ENCODE peak calls at places on chromosomes 12 and 14, in six cellular contexts. P is right cardiac atrium; W is foreskin melanocyte; H is cardiac muscle cell; G is stimulated activated CD4-positive, alpha-beta T cell treated with anti-CD3 and anti-CD28 coated beads, Interleukin-1b, Interleukin-23, amount 100 ng/mL, for 24 hours; V is substantia nigra. Y is an unnamed sample.
A peak's percentile ranks its signal among the peaks of the same experiment; 100 is the strongest.

GRCh38 chr14:101789222-101789621 is 27.7 kb downstream of the PPP2R5C start:
- DNase-seq in P (peak; percentile 75), W (no peak), H (no peak), G (no peak), V (no peak), Y (no peak)

GRCh38 chr14:100466111-100466856 is 120.9 kb downstream of the BEGAIN start:
- DNase-seq in P (no peak), W (no peak), H (no peak), G (no peak), V (no peak), Y (no peak)

GRCh38 chr14:90554341-90554740 is 157.5 kb downstream of the CALM1 start:
- DNase-seq in P (peak; percentile 77), W (no peak), H (no peak), G (no peak), V (no peak), Y (no peak)

GRCh38 chr12:57852620-57853509 is 6.3 kb upstream of the CTDSP2 start:
- DNase-seq in P (peak; percentile 86), W (no peak), H (peak; percentile 97), G (no peak), V (no peak), Y (peak; percentile 80)

GRCh38 chr12:68423175-68423574 is 91.0 kb upstream of the MDM1 start:
- DNase-seq in P (no peak), W (no peak), H (no peak), G (no peak), V (no peak), Y (no peak)

GRCh38 chr14:96167224-96168148 is 37.2 kb upstream of the BDKRB2 start:
- DNase-seq in P (no peak), W (peak; percentile 16), H (no peak), G (no peak), V (no peak), Y (no peak)

GRCh38 chr14:50002926-50003212 is 110.0 kb downstream of the ARF6 start:
- DNase-seq in P (no peak), W (no peak), H (no peak), G (no peak), V (no peak), Y (no peak)

GRCh38 chr14:38078393-38078792 is 129.3 kb upstream of the SSTR1 start:
- DNase-seq in P (no peak), W (no peak), H (no peak), G (no peak), V (no peak), Y (no peak)

GRCh38 chr12:132456944-132457495 is 32.9 kb upstream of the FBRSL1 start:
- DNase-seq in P (peak; percentile 10), W (no peak), H (no peak), G (no peak), V (no peak), Y (no peak)

GRCh38 chr14:94239416-94239815 is 53.7 kb downstream of the SERPINA10 start:
- DNase-seq in P (no peak), W (no peak), H (no peak), G (no peak), V (no peak), Y (no peak)

GRCh38 chr12:122459211-122459610 is 36.7 kb upstream of the CLIP1 start:
- DNase-seq in P (no peak), W (no peak), H (no peak), G (no peak), V (no peak), Y (no peak)

GRCh38 chr12:11820476-11820875 is 171.0 kb downstream of the ETV6 start:
- DNase-seq in P (no peak), W (no peak), H (no peak), G (no peak), V (no peak), Y (no peak)

GRCh38 chr12:42420385-42420784 is 94.4 kb downstream of the PPHLN1 start:
- DNase-seq in P (no peak), W (no peak), H (no peak), G (no peak), V (no peak), Y (no peak)

GRCh38 chr12:120438495-120439198 is 734 bp downstream of the COX6A1 start:
- DNase-seq in P (no peak), W (no peak), H (no peak), G (no peak), V (no peak), Y (no peak)

GRCh38 chr12:71303199-71303598 is 136.4 kb upstream of the LGR5 start:
- DNase-seq in P (no peak), W (peak; percentile 19), H (no peak), G (no peak), V (no peak), Y (no peak)

GRCh38 chr14:89986475-89986874 is 30.7 kb downstream of the TDP1 start:
- DNase-seq in P (no peak), W (no peak), H (no peak), G (no peak), V (no peak), Y (no peak)

GRCh38 chr14:95577875-95578274 is 43.0 kb downstream of the GLRX5 start:
- DNase-seq in P (no peak), W (no peak), H (no peak), G (no peak), V (no peak), Y (no peak)

GRCh38 chr12:42589465-42590323 is at the start of gene PRICKLE1:
- DNase-seq in P (peak; percentile 80), W (no peak), H (peak; percentile 74), G (no peak), V (no peak), Y (no peak)

GRCh38 chr14:90649096-90649495 is 167.1 kb downstream of the TTC7B start:
- DNase-seq in P (no peak), W (no peak), H (no peak), G (no peak), V (no peak), Y (no peak)

GRCh38 chr14:57244103-57244502 is 24.6 kb downstream of the EXOC5 start:
- DNase-seq in P (no peak), W (no peak), H (no peak), G (no peak), V (no peak), Y (no peak)

GRCh38 chr14:102570334-102570995 is 22.0 kb upstream of the RCOR1 start:
- DNase-seq in P (no peak), W (no peak), H (no peak), G (no peak), V (no peak), Y (no peak)